ENCODE peak calls at places on chromosomes 2 and 18, in seven cellular contexts. One of them, this sample, is unnamed.

GRCh38 chr2:112257575-112257974 is 2.7 kb upstream of the ZC3H8 start:
- DNase-seq in stimulated activated CD8-positive, alpha-beta memory T cell treated with anti-CD3 and anti-CD28 coated beads, Interleukin-7, amount 100 ng/mL, for 4 hours: no peak
- DNase-seq in neural crest cell: no peak
- DNase-seq in fibroblast of mammary gland: peak
- DNase-seq in mammary epithelial cell: peak
- DNase-seq in NCI-H2081: no peak
- DNase-seq in thoracic aorta: no peak
- DNase-seq in this sample: no peak

GRCh38 chr2:119352357-119352756 is 14.3 kb downstream of the C2orf76 start:
- DNase-seq in stimulated activated CD8-positive, alpha-beta memory T cell treated with anti-CD3 and anti-CD28 coated beads, Interleukin-7, amount 100 ng/mL, for 4 hours: no peak
- DNase-seq in neural crest cell: no peak
- DNase-seq in fibroblast of mammary gland: no peak
- DNase-seq in mammary epithelial cell: peak
- DNase-seq in NCI-H2081: no peak
- DNase-seq in thoracic aorta: no peak
- DNase-seq in this sample: no peak

GRCh38 chr18:3451989-3452749 is 2.2 kb downstream of the TGIF1 start:
- DNase-seq in stimulated activated CD8-positive, alpha-beta memory T cell treated with anti-CD3 and anti-CD28 coated beads, Interleukin-7, amount 100 ng/mL, for 4 hours: peak
- DNase-seq in neural crest cell: peak
- DNase-seq in fibroblast of mammary gland: peak
- DNase-seq in mammary epithelial cell: peak
- DNase-seq in NCI-H2081: peak
- DNase-seq in thoracic aorta: no peak
- DNase-seq in this sample: peak

GRCh38 chr2:14633451-14634211 is 1.1 kb downstream of the LRATD1 start:
- DNase-seq in stimulated activated CD8-positive, alpha-beta memory T cell treated with anti-CD3 and anti-CD28 coated beads, Interleukin-7, amount 100 ng/mL, for 4 hours: no peak
- DNase-seq in neural crest cell: peak
- DNase-seq in fibroblast of mammary gland: no peak
- DNase-seq in mammary epithelial cell: no peak
- DNase-seq in NCI-H2081: peak
- DNase-seq in thoracic aorta: no peak
- DNase-seq in this sample: no peak

GRCh38 chr2:18900691-18901113 is 311.3 kb upstream of the NT5C1B start:
- DNase-seq in stimulated activated CD8-positive, alpha-beta memory T cell treated with anti-CD3 and anti-CD28 coated beads, Interleukin-7, amount 100 ng/mL, for 4 hours: no peak
- DNase-seq in neural crest cell: no peak
- DNase-seq in fibroblast of mammary gland: peak
- DNase-seq in mammary epithelial cell: no peak
- DNase-seq in NCI-H2081: no peak
- DNase-seq in thoracic aorta: no peak
- DNase-seq in this sample: peak

GRCh38 chr2:151478011-151478410 is 68.3 kb downstream of the RIF1 start:
- DNase-seq in stimulated activated CD8-positive, alpha-beta memory T cell treated with anti-CD3 and anti-CD28 coated beads, Interleukin-7, amount 100 ng/mL, for 4 hours: no peak
- DNase-seq in neural crest cell: no peak
- DNase-seq in fibroblast of mammary gland: peak
- DNase-seq in mammary epithelial cell: peak
- DNase-seq in NCI-H2081: no peak
- DNase-seq in thoracic aorta: no peak
- DNase-seq in this sample: peak

GRCh38 chr2:207113403-207113802 is 52.3 kb downstream of the KLF7 start:
- DNase-seq in stimulated activated CD8-positive, alpha-beta memory T cell treated with anti-CD3 and anti-CD28 coated beads, Interleukin-7, amount 100 ng/mL, for 4 hours: no peak
- DNase-seq in neural crest cell: no peak
- DNase-seq in fibroblast of mammary gland: no peak
- DNase-seq in mammary epithelial cell: no peak
- DNase-seq in NCI-H2081: peak
- DNase-seq in thoracic aorta: no peak
- DNase-seq in this sample: no peak

GRCh38 chr18:76953186-76953982 is 131.0 kb downstream of the ZNF236 start:
- DNase-seq in stimulated activated CD8-positive, alpha-beta memory T cell treated with anti-CD3 and anti-CD28 coated beads, Interleukin-7, amount 100 ng/mL, for 4 hours: no peak
- DNase-seq in neural crest cell: no peak
- DNase-seq in fibroblast of mammary gland: no peak
- DNase-seq in mammary epithelial cell: no peak
- DNase-seq in NCI-H2081: peak
- DNase-seq in thoracic aorta: no peak
- DNase-seq in this sample: no peak

GRCh38 chr18:79524181-79525078 is 128.7 kb downstream of the NFATC1 start:
- DNase-seq in stimulated activated CD8-positive, alpha-beta memory T cell treated with anti-CD3 and anti-CD28 coated beads, Interleukin-7, amount 100 ng/mL, for 4 hours: peak
- DNase-seq in neural crest cell: no peak
- DNase-seq in fibroblast of mammary gland: no peak
- DNase-seq in mammary epithelial cell: no peak
- DNase-seq in NCI-H2081: no peak
- DNase-seq in thoracic aorta: no peak
- DNase-seq in this sample: no peak

GRCh38 chr2:191441761-191442160 is 196.6 kb downstream of the MYO1B start:
- DNase-seq in stimulated activated CD8-positive, alpha-beta memory T cell treated with anti-CD3 and anti-CD28 coated beads, Interleukin-7, amount 100 ng/mL, for 4 hours: no peak
- DNase-seq in neural crest cell: no peak
- DNase-seq in fibroblast of mammary gland: peak
- DNase-seq in mammary epithelial cell: no peak
- DNase-seq in NCI-H2081: no peak
- DNase-seq in thoracic aorta: no peak
- DNase-seq in this sample: peak

GRCh38 chr18:75110846-75111415 is 98.0 kb downstream of the PTGR3 start:
- DNase-seq in stimulated activated CD8-positive, alpha-beta memory T cell treated with anti-CD3 and anti-CD28 coated beads, Interleukin-7, amount 100 ng/mL, for 4 hours: no peak
- DNase-seq in neural crest cell: no peak
- DNase-seq in fibroblast of mammary gland: no peak
- DNase-seq in mammary epithelial cell: no peak
- DNase-seq in NCI-H2081: no peak
- DNase-seq in thoracic aorta: no peak
- DNase-seq in this sample: no peak

GRCh38 chr2:168053676-168054075 is 193.7 kb downstream of the STK39 start:
- DNase-seq in stimulated activated CD8-positive, alpha-beta memory T cell treated with anti-CD3 and anti-CD28 coated beads, Interleukin-7, amount 100 ng/mL, for 4 hours: no peak
- DNase-seq in neural crest cell: no peak
- DNase-seq in fibroblast of mammary gland: no peak
- DNase-seq in mammary epithelial cell: no peak
- DNase-seq in NCI-H2081: no peak
- DNase-seq in thoracic aorta: no peak
- DNase-seq in this sample: no peak

GRCh38 chr2:224287533-224287932 is 114.4 kb downstream of the FAM124B start:
- DNase-seq in stimulated activated CD8-positive, alpha-beta memory T cell treated with anti-CD3 and anti-CD28 coated beads, Interleukin-7, amount 100 ng/mL, for 4 hours: no peak
- DNase-seq in neural crest cell: no peak
- DNase-seq in fibroblast of mammary gland: no peak
- DNase-seq in mammary epithelial cell: no peak
- DNase-seq in NCI-H2081: no peak
- DNase-seq in thoracic aorta: no peak
- DNase-seq in this sample: no peak

GRCh38 chr2:101111917-101112771 is 39.0 kb downstream of the TBC1D8 start:
- DNase-seq in stimulated activated CD8-positive, alpha-beta memory T cell treated with anti-CD3 and anti-CD28 coated beads, Interleukin-7, amount 100 ng/mL, for 4 hours: no peak
- DNase-seq in neural crest cell: no peak
- DNase-seq in fibroblast of mammary gland: peak
- DNase-seq in mammary epithelial cell: no peak
- DNase-seq in NCI-H2081: no peak
- DNase-seq in thoracic aorta: no peak
- DNase-seq in this sample: peak

GRCh38 chr2:60862642-60863041 is 18.7 kb upstream of the REL start:
- DNase-seq in stimulated activated CD8-positive, alpha-beta memory T cell treated with anti-CD3 and anti-CD28 coated beads, Interleukin-7, amount 100 ng/mL, for 4 hours: no peak
- DNase-seq in neural crest cell: no peak
- DNase-seq in fibroblast of mammary gland: no peak
- DNase-seq in mammary epithelial cell: no peak
- DNase-seq in NCI-H2081: no peak
- DNase-seq in thoracic aorta: no peak
- DNase-seq in this sample: no peak

GRCh38 chr2:84482588-84482987 is 23.5 kb upstream of the SUCLG1 start:
- DNase-seq in stimulated activated CD8-positive, alpha-beta memory T cell treated with anti-CD3 and anti-CD28 coated beads, Interleukin-7, amount 100 ng/mL, for 4 hours: no peak
- DNase-seq in neural crest cell: no peak
- DNase-seq in fibroblast of mammary gland: no peak
- DNase-seq in mammary epithelial cell: no peak
- DNase-seq in NCI-H2081: no peak
- DNase-seq in thoracic aorta: no peak
- DNase-seq in this sample: no peak

GRCh38 chr18:55163550-55163949 is 204.3 kb upstream of the CCDC68 start:
- DNase-seq in stimulated activated CD8-positive, alpha-beta memory T cell treated with anti-CD3 and anti-CD28 coated beads, Interleukin-7, amount 100 ng/mL, for 4 hours: no peak
- DNase-seq in neural crest cell: no peak
- DNase-seq in fibroblast of mammary gland: no peak
- DNase-seq in mammary epithelial cell: no peak
- DNase-seq in NCI-H2081: no peak
- DNase-seq in thoracic aorta: no peak
- DNase-seq in this sample: no peak

GRCh38 chr2:26691881-26692813 is at the start of gene KCNK3:
- DNase-seq in stimulated activated CD8-positive, alpha-beta memory T cell treated with anti-CD3 and anti-CD28 coated beads, Interleukin-7, amount 100 ng/mL, for 4 hours: peak
- DNase-seq in neural crest cell: peak
- DNase-seq in fibroblast of mammary gland: no peak
- DNase-seq in mammary epithelial cell: no peak
- DNase-seq in NCI-H2081: peak
- DNase-seq in thoracic aorta: peak
- DNase-seq in this sample: peak

GRCh38 chr2:48860391-48860790 is 104.9 kb upstream of the LHCGR start:
- DNase-seq in stimulated activated CD8-positive, alpha-beta memory T cell treated with anti-CD3 and anti-CD28 coated beads, Interleukin-7, amount 100 ng/mL, for 4 hours: no peak
- DNase-seq in neural crest cell: no peak
- DNase-seq in fibroblast of mammary gland: peak
- DNase-seq in mammary epithelial cell: no peak
- DNase-seq in NCI-H2081: no peak
- DNase-seq in thoracic aorta: no peak
- DNase-seq in this sample: no peak

GRCh38 chr2:36613801-36614200 is 15.8 kb upstream of the FEZ2 start:
- DNase-seq in stimulated activated CD8-positive, alpha-beta memory T cell treated with anti-CD3 and anti-CD28 coated beads, Interleukin-7, amount 100 ng/mL, for 4 hours: no peak
- DNase-seq in neural crest cell: no peak
- DNase-seq in fibroblast of mammary gland: no peak
- DNase-seq in mammary epithelial cell: no peak
- DNase-seq in NCI-H2081: no peak
- DNase-seq in thoracic aorta: no peak
- DNase-seq in this sample: peak

GRCh38 chr18:79404567-79404910 is 8.8 kb downstream of the NFATC1 start:
- DNase-seq in stimulated activated CD8-positive, alpha-beta memory T cell treated with anti-CD3 and anti-CD28 coated beads, Interleukin-7, amount 100 ng/mL, for 4 hours: no peak
- DNase-seq in neural crest cell: no peak
- DNase-seq in fibroblast of mammary gland: no peak
- DNase-seq in mammary epithelial cell: no peak
- DNase-seq in NCI-H2081: no peak
- DNase-seq in thoracic aorta: no peak
- DNase-seq in this sample: no peak

GRCh38 chr18:49880656-49881055 is 67.3 kb upstream of the ACAA2 start:
- DNase-seq in stimulated activated CD8-positive, alpha-beta memory T cell treated with anti-CD3 and anti-CD28 coated beads, Interleukin-7, amount 100 ng/mL, for 4 hours: no peak
- DNase-seq in neural crest cell: no peak
- DNase-seq in fibroblast of mammary gland: no peak
- DNase-seq in mammary epithelial cell: no peak
- DNase-seq in NCI-H2081: no peak
- DNase-seq in thoracic aorta: no peak
- DNase-seq in this sample: no peak

GRCh38 chr18:79532690-79533058 is 136.9 kb downstream of the NFATC1 start:
- DNase-seq in stimulated activated CD8-positive, alpha-beta memory T cell treated with anti-CD3 and anti-CD28 coated beads, Interleukin-7, amount 100 ng/mL, for 4 hours: no peak
- DNase-seq in neural crest cell: no peak
- DNase-seq in fibroblast of mammary gland: no peak
- DNase-seq in mammary epithelial cell: no peak
- DNase-seq in NCI-H2081: no peak
- DNase-seq in thoracic aorta: no peak
- DNase-seq in this sample: no peak

GRCh38 chr18:55763298-55763697 is 175.3 kb upstream of the TCF4 start:
- DNase-seq in stimulated activated CD8-positive, alpha-beta memory T cell treated with anti-CD3 and anti-CD28 coated beads, Interleukin-7, amount 100 ng/mL, for 4 hours: no peak
- DNase-seq in neural crest cell: no peak
- DNase-seq in fibroblast of mammary gland: peak
- DNase-seq in mammary epithelial cell: peak
- DNase-seq in NCI-H2081: no peak
- DNase-seq in thoracic aorta: no peak
- DNase-seq in this sample: peak

GRCh38 chr2:235467586-235467985 is 26.3 kb upstream of the AGAP1 start:
- DNase-seq in stimulated activated CD8-positive, alpha-beta memory T cell treated with anti-CD3 and anti-CD28 coated beads, Interleukin-7, amount 100 ng/mL, for 4 hours: no peak
- DNase-seq in neural crest cell: no peak
- DNase-seq in fibroblast of mammary gland: peak
- DNase-seq in mammary epithelial cell: peak
- DNase-seq in NCI-H2081: no peak
- DNase-seq in thoracic aorta: no peak
- DNase-seq in this sample: peak

GRCh38 chr2:2325538-2325937 is 5.5 kb downstream of the MYT1L start:
- DNase-seq in stimulated activated CD8-positive, alpha-beta memory T cell treated with anti-CD3 and anti-CD28 coated beads, Interleukin-7, amount 100 ng/mL, for 4 hours: no peak
- DNase-seq in neural crest cell: no peak
- DNase-seq in fibroblast of mammary gland: no peak
- DNase-seq in mammary epithelial cell: no peak
- DNase-seq in NCI-H2081: peak
- DNase-seq in thoracic aorta: no peak
- DNase-seq in this sample: no peak

GRCh38 chr18:72013512-72013911 is 530.6 kb downstream of the CBLN2 start:
- DNase-seq in stimulated activated CD8-positive, alpha-beta memory T cell treated with anti-CD3 and anti-CD28 coated beads, Interleukin-7, amount 100 ng/mL, for 4 hours: no peak
- DNase-seq in neural crest cell: no peak
- DNase-seq in fibroblast of mammary gland: peak
- DNase-seq in mammary epithelial cell: no peak
- DNase-seq in NCI-H2081: no peak
- DNase-seq in thoracic aorta: no peak
- DNase-seq in this sample: no peak

GRCh38 chr2:61898810-61899209 is 6.7 kb upstream of the COMMD1 start:
- DNase-seq in stimulated activated CD8-positive, alpha-beta memory T cell treated with anti-CD3 and anti-CD28 coated beads, Interleukin-7, amount 100 ng/mL, for 4 hours: no peak
- DNase-seq in neural crest cell: no peak
- DNase-seq in fibroblast of mammary gland: peak
- DNase-seq in mammary epithelial cell: no peak
- DNase-seq in NCI-H2081: peak
- DNase-seq in thoracic aorta: no peak
- DNase-seq in this sample: peak

GRCh38 chr2:163657257-163657656 is 78.6 kb downstream of the FIGN start:
- DNase-seq in stimulated activated CD8-positive, alpha-beta memory T cell treated with anti-CD3 and anti-CD28 coated beads, Interleukin-7, amount 100 ng/mL, for 4 hours: no peak
- DNase-seq in neural crest cell: no peak
- DNase-seq in fibroblast of mammary gland: peak
- DNase-seq in mammary epithelial cell: peak
- DNase-seq in NCI-H2081: no peak
- DNase-seq in thoracic aorta: no peak
- DNase-seq in this sample: peak

GRCh38 chr2:85680707-85681353 is 12.8 kb upstream of the SFTPB start:
- DNase-seq in stimulated activated CD8-positive, alpha-beta memory T cell treated with anti-CD3 and anti-CD28 coated beads, Interleukin-7, amount 100 ng/mL, for 4 hours: no peak
- DNase-seq in neural crest cell: no peak
- DNase-seq in fibroblast of mammary gland: peak
- DNase-seq in mammary epithelial cell: peak
- DNase-seq in NCI-H2081: peak
- DNase-seq in thoracic aorta: no peak
- DNase-seq in this sample: no peak

GRCh38 chr2:117835990-117836760 is 21.7 kb downstream of the DDX18 start:
- DNase-seq in stimulated activated CD8-positive, alpha-beta memory T cell treated with anti-CD3 and anti-CD28 coated beads, Interleukin-7, amount 100 ng/mL, for 4 hours: peak
- DNase-seq in neural crest cell: peak
- DNase-seq in fibroblast of mammary gland: peak
- DNase-seq in mammary epithelial cell: peak
- DNase-seq in NCI-H2081: no peak
- DNase-seq in thoracic aorta: peak
- DNase-seq in this sample: peak